ENCODE peak calls at places on chromosomes 5 and 9, in eight cellular contexts. P is fibroblast of pulmonary artery, E is neural progenitor cell, K is Peyer's patch, M is cardiac muscle cell, V is A549, I is OCI-LY7, G is choroid plexus epithelial cell. C is an unnamed sample.
A peak's percentile ranks its signal among the peaks of the same experiment; 100 is the strongest.

GRCh38 chr5:58542709-58543108 is 40.2 kb upstream of the RAB3C start:
- DNase-seq in P (no peak), E (peak; percentile 41), K (no peak), M (no peak), V (no peak), I (no peak), G (no peak), C (no peak)

GRCh38 chr9:99357575-99357974 is 135.5 kb downstream of the SEC61B start:
- DNase-seq in P (no peak), E (no peak), K (no peak), M (no peak), V (no peak), I (no peak), G (no peak), C (no peak)

GRCh38 chr5:173793677-173794570 is 94.2 kb upstream of the CPEB4 start:
- DNase-seq in P (no peak), E (no peak), K (peak; percentile 90), M (no peak), V (no peak), I (no peak), G (no peak), C (no peak)

GRCh38 chr9:133348763-133349573 is 950 bp downstream of the RPL7A start:
- DNase-seq in P (no peak), E (no peak), K (no peak), M (no peak), V (no peak), I (peak; percentile 29), G (peak; percentile 15), C (no peak)

GRCh38 chr5:151499636-151500035 is 52.2 kb downstream of the SLC36A1 start:
- DNase-seq in P (peak; percentile 40), E (peak; percentile 28), K (no peak), M (peak; percentile 66), V (no peak), I (no peak), G (no peak), C (no peak)

GRCh38 chr9:33794560-33794959 is 801 bp upstream of the PRSS3 start:
- DNase-seq in P (no peak), E (no peak), K (no peak), M (no peak), V (no peak), I (no peak), G (no peak), C (no peak)

GRCh38 chr9:132235894-132236661 is 74.2 kb downstream of the NTNG2 start:
- DNase-seq in P (peak; percentile 76), E (peak; percentile 90), K (peak; percentile 90), M (peak; percentile 75), V (peak; percentile 84), I (peak; percentile 78), G (peak; percentile 75), C (no peak)

GRCh38 chr5:157143127-157143959 is 678 bp upstream of the MED7 start:
- DNase-seq in P (peak; percentile 25), E (no peak), K (peak; percentile 74), M (peak; percentile 44), V (peak; percentile 84), I (no peak), G (peak; percentile 36), C (no peak)

GRCh38 chr5:176541338-176542134 is 4.3 kb upstream of the RNF44 start:
- DNase-seq in P (peak; percentile 64), E (peak; percentile 62), K (peak; percentile 95), M (peak; percentile 64), V (no peak), I (peak; percentile 85), G (no peak), C (no peak)

DNA sequence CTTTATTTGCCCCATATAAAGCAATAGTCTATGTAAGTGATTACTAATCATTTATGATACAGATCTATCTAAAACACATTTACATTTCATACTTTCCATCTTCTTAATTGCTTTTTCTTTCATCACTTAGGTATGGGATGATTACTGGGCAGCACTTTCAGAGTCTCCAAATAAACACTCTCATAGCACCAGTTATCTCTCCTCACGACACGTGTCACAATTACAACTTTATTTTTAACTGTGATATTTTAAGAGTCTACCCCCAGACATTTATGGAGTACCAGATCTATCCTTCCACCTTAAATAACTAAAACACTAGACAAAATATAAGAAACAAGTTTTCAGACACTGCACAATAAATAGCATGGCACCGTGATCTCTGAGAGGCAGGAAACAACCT is 32.9 kb downstream of the HOMER1 start:
- DNase-seq in P (no peak), E (no peak), K (no peak), M (no peak), V (no peak), I (no peak), G (no peak), C (no peak)
- H3K4me3 ChIP-seq in P (no peak overlapping the region), E (no peak overlapping the region), K (no peak overlapping the region), M (no peak overlapping the region), V (no peak overlapping the region), I (no peak overlapping the region), G (no peak overlapping the region), C (no peak overlapping the region)

GRCh38 chr9:91192785-91193657 is 168.7 kb downstream of the AUH start:
- DNase-seq in P (peak; percentile 99), E (peak; percentile 67), K (peak; percentile 89), M (peak; percentile 99), V (peak; percentile 95), I (peak; percentile 59), G (peak; percentile 99), C (no peak)
- TF ChIP-seq CTCF in P (no peak), E (peak; percentile 46), K (no peak), M (peak; percentile 5), V (peak; percentile 19), I (peak; percentile 33), G (peak; percentile 6), C (no peak)

DNA sequence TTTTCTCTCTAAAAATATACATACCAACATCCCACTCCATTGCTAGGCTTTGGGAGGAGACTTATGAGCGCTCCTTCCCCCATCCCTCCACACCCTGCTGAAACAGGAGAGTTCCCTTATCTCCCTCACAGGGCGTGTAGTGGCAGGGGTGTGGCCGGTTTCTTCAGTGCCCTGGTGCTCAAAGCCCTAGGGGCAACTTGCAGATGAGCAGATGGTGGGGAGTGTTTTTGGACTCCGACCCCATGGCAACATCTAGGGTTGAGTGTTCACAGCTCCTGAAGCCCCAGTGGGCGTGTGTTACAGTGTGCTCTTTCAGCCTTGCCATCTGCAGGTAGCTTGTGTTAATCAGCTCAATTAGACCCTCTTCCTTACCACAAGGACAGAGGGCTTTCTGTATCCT is 409.5 kb downstream of the MAT2B start:
- DNase-seq in P (no peak), E (no peak), K (peak; percentile 91), M (no peak), V (no peak), I (peak; percentile 92), G (no peak), C (no peak)
- H3K4me3 ChIP-seq in P (no peak overlapping the region), E (no peak overlapping the region), K (peak overlapping the region; percentile 3), M (no peak overlapping the region), V (no peak overlapping the region), I (peak overlapping the region; percentile 61), G (no peak overlapping the region), C (no peak overlapping the region)

DNA sequence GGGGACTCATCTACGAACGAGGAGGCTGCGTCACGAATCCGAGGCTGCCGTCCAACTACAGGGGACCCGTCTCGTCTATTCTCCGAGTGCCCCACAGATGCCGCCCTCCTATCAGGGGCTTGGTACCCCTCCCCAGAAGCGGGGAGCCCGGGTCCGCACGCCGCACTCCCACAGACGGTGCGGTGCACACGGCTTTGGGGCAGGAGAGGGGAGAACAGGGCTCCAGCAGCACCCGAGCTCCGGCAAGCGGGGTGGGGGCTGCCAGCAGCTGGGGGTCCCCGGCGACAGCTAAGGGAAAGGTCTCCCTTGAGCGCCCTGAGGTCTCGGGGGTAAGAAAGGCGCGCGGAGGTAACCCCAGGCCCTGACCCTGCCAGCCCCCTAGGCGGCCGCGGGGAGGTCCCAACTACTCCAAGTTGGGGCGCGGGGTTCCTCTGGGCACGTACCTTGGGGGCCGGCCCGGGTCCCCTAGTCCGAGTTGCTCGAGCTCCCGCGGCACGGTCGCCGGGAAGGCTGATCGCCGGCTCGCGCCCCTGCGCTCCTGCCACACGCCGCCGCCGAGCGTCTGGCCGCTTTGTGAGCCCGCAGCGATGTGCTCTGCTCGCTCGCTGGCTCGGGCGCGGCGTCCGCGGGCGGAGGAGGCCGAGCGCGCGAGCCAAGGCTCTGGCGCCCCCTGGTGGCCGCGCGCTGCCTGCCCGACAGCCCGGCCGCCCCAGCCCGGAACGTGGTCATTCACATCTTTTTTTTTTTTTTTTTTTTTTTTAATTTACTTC is at the start of gene SPOCK1:
- DNase-seq in P (peak; percentile 81), E (peak; percentile 96), K (peak; percentile 71), M (peak; percentile 88), V (peak; percentile 80), I (peak; percentile 1), G (peak; percentile 75), C (no peak)
- TF ChIP-seq CTCF in P (peak; percentile 19), E (peak; percentile 66), K (peak; percentile 52), M (peak; percentile 45), V (peak; percentile 89), I (peak; percentile 25), G (peak; percentile 51), C (peak; percentile 60)

GRCh38 chr9:18662320-18662719 is 188.4 kb downstream of the ADAMTSL1 start:
- DNase-seq in P (no peak), E (no peak), K (no peak), M (no peak), V (no peak), I (no peak), G (no peak), C (no peak)

DNA sequence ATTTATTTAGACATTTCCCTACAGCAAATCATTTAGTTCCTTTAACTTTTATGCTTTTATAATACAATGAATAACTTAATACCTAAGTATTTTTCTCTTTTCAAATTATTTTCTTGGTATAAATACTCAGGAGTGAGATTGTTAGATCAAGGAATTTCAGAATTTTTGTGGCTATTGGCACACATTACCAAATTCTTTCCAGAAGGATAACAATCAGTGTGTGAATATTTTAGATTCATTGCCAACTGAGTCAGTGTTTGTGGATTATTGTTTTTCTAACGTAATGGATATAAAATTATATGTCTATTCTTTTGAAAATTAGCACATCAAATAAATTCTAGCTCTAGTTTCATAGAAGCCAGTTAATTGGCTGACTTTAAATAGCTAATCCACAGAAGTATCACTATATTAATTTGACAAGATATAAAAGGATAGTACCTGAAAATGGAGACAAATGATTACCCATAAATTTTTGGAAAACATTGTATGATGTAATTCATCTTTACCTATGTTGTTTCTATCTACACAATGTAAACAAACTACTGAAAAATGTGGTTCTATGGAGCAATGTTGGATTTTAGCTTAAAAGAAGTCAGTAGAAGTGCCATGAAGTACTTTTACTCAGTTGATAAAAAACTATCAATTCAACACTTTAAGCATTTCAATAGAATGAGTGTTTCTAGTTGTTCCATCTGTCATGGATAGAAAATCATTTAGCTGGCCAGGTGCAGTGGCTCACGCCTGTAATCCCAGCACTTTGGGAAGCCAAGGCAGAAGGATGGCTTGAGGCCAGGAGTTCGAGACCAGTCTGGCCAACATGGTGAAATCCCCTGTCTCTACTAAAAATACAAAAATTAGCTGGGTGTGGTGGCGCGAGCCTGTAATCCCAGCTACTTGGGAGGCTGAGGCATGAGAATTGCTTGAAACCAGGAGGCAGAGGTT is 185.1 kb downstream of the ADAMTSL1 start:
- DNase-seq in P (peak; percentile 80), E (no peak), K (no peak), M (peak; percentile 76), V (no peak), I (no peak), G (peak; percentile 71), C (no peak)
- H3K4me3 ChIP-seq in P (no peak overlapping the region), E (no peak overlapping the region), K (no peak overlapping the region), M (no peak overlapping the region), V (no peak overlapping the region), I (no peak overlapping the region), G (no peak overlapping the region), C (no peak overlapping the region)